ENCODE peak calls at places on chromosomes 6 and 20, in nine cellular contexts. One of them, this sample, is unnamed.

GRCh38 chr20:47789081-47789998 is 4.1 kb upstream of the SULF2 start:
- DNase-seq in activated T-cell treated with anti-CD3 and anti-CD28 coated beads, Interleukin-2, amount 50 U/mL, for 4 hours: no peak
- DNase-seq in effector CD4-positive, alpha-beta T cell: no peak
- DNase-seq in GM04504: peak
- DNase-seq in activated T-helper 2 cell treated with anti-CD3 and anti-CD28 coated beads, Interferon-gamma antibody, Interleukin-2, Interleukin-4, amounts not matched to agents 10 μg/mL and 5 μg/mL and 100 μg/mL, durations not matched to agents 14 hours and 24 hours and 36 hours: no peak
- DNase-seq in left colon: no peak
- DNase-seq in C1 segment of cervical spinal cord: no peak
- DNase-seq in AG04449: no peak
- DNase-seq in sciatic nerve: no peak
- DNase-seq in this sample: no peak

GRCh38 chr6:133568970-133569889 is 319.7 kb upstream of the TCF21 start:
- DNase-seq in activated T-cell treated with anti-CD3 and anti-CD28 coated beads, Interleukin-2, amount 50 U/mL, for 4 hours: peak
- DNase-seq in effector CD4-positive, alpha-beta T cell: no peak
- DNase-seq in GM04504: peak
- DNase-seq in activated T-helper 2 cell treated with anti-CD3 and anti-CD28 coated beads, Interferon-gamma antibody, Interleukin-2, Interleukin-4, amounts not matched to agents 10 μg/mL and 5 μg/mL and 100 μg/mL, durations not matched to agents 14 hours and 24 hours and 36 hours: no peak
- DNase-seq in left colon: no peak
- DNase-seq in C1 segment of cervical spinal cord: no peak
- DNase-seq in AG04449: peak
- DNase-seq in sciatic nerve: peak
- DNase-seq in this sample: peak

GRCh38 chr6:56915832-56916231 is 39.1 kb upstream of the BEND6 start:
- DNase-seq in activated T-cell treated with anti-CD3 and anti-CD28 coated beads, Interleukin-2, amount 50 U/mL, for 4 hours: no peak
- DNase-seq in effector CD4-positive, alpha-beta T cell: no peak
- DNase-seq in GM04504: no peak
- DNase-seq in activated T-helper 2 cell treated with anti-CD3 and anti-CD28 coated beads, Interferon-gamma antibody, Interleukin-2, Interleukin-4, amounts not matched to agents 10 μg/mL and 5 μg/mL and 100 μg/mL, durations not matched to agents 14 hours and 24 hours and 36 hours: no peak
- DNase-seq in left colon: no peak
- DNase-seq in C1 segment of cervical spinal cord: no peak
- DNase-seq in AG04449: no peak
- DNase-seq in sciatic nerve: no peak
- DNase-seq in this sample: no peak

GRCh38 chr20:63135411-63135810 is 80.5 kb downstream of the YTHDF1 start:
- DNase-seq in activated T-cell treated with anti-CD3 and anti-CD28 coated beads, Interleukin-2, amount 50 U/mL, for 4 hours: no peak
- DNase-seq in effector CD4-positive, alpha-beta T cell: no peak
- DNase-seq in GM04504: no peak
- DNase-seq in activated T-helper 2 cell treated with anti-CD3 and anti-CD28 coated beads, Interferon-gamma antibody, Interleukin-2, Interleukin-4, amounts not matched to agents 10 μg/mL and 5 μg/mL and 100 μg/mL, durations not matched to agents 14 hours and 24 hours and 36 hours: no peak
- DNase-seq in left colon: no peak
- DNase-seq in C1 segment of cervical spinal cord: no peak
- DNase-seq in AG04449: no peak
- DNase-seq in sciatic nerve: no peak
- DNase-seq in this sample: no peak

GRCh38 chr6:40922281-40922680 is 116.7 kb downstream of the UNC5CL start:
- DNase-seq in activated T-cell treated with anti-CD3 and anti-CD28 coated beads, Interleukin-2, amount 50 U/mL, for 4 hours: no peak
- DNase-seq in effector CD4-positive, alpha-beta T cell: no peak
- DNase-seq in GM04504: no peak
- DNase-seq in activated T-helper 2 cell treated with anti-CD3 and anti-CD28 coated beads, Interferon-gamma antibody, Interleukin-2, Interleukin-4, amounts not matched to agents 10 μg/mL and 5 μg/mL and 100 μg/mL, durations not matched to agents 14 hours and 24 hours and 36 hours: no peak
- DNase-seq in left colon: no peak
- DNase-seq in C1 segment of cervical spinal cord: no peak
- DNase-seq in AG04449: no peak
- DNase-seq in sciatic nerve: no peak
- DNase-seq in this sample: no peak

GRCh38 chr20:3297096-3297411 is 58.1 kb upstream of the SLC4A11 start:
- DNase-seq in activated T-cell treated with anti-CD3 and anti-CD28 coated beads, Interleukin-2, amount 50 U/mL, for 4 hours: no peak
- DNase-seq in effector CD4-positive, alpha-beta T cell: no peak
- DNase-seq in GM04504: no peak
- DNase-seq in activated T-helper 2 cell treated with anti-CD3 and anti-CD28 coated beads, Interferon-gamma antibody, Interleukin-2, Interleukin-4, amounts not matched to agents 10 μg/mL and 5 μg/mL and 100 μg/mL, durations not matched to agents 14 hours and 24 hours and 36 hours: no peak
- DNase-seq in left colon: no peak
- DNase-seq in C1 segment of cervical spinal cord: no peak
- DNase-seq in AG04449: no peak
- DNase-seq in sciatic nerve: no peak
- DNase-seq in this sample: no peak

GRCh38 chr20:914727-915498 is 1.2 kb downstream of the ANGPT4 start:
- DNase-seq in activated T-cell treated with anti-CD3 and anti-CD28 coated beads, Interleukin-2, amount 50 U/mL, for 4 hours: no peak
- DNase-seq in effector CD4-positive, alpha-beta T cell: no peak
- DNase-seq in GM04504: no peak
- DNase-seq in activated T-helper 2 cell treated with anti-CD3 and anti-CD28 coated beads, Interferon-gamma antibody, Interleukin-2, Interleukin-4, amounts not matched to agents 10 μg/mL and 5 μg/mL and 100 μg/mL, durations not matched to agents 14 hours and 24 hours and 36 hours: no peak
- DNase-seq in left colon: no peak
- DNase-seq in C1 segment of cervical spinal cord: no peak
- DNase-seq in AG04449: no peak
- DNase-seq in sciatic nerve: no peak
- DNase-seq in this sample: no peak

GRCh38 chr6:73695619-73696421 is at the start of gene CD109:
- DNase-seq in activated T-cell treated with anti-CD3 and anti-CD28 coated beads, Interleukin-2, amount 50 U/mL, for 4 hours: peak
- DNase-seq in effector CD4-positive, alpha-beta T cell: peak
- DNase-seq in GM04504: peak
- DNase-seq in activated T-helper 2 cell treated with anti-CD3 and anti-CD28 coated beads, Interferon-gamma antibody, Interleukin-2, Interleukin-4, amounts not matched to agents 10 μg/mL and 5 μg/mL and 100 μg/mL, durations not matched to agents 14 hours and 24 hours and 36 hours: peak
- DNase-seq in left colon: peak
- DNase-seq in C1 segment of cervical spinal cord: peak
- DNase-seq in AG04449: peak
- DNase-seq in sciatic nerve: peak
- DNase-seq in this sample: peak

GRCh38 chr6:43125119-43125518 is 46.0 kb upstream of the SRF start:
- DNase-seq in activated T-cell treated with anti-CD3 and anti-CD28 coated beads, Interleukin-2, amount 50 U/mL, for 4 hours: no peak
- DNase-seq in effector CD4-positive, alpha-beta T cell: no peak
- DNase-seq in GM04504: peak
- DNase-seq in activated T-helper 2 cell treated with anti-CD3 and anti-CD28 coated beads, Interferon-gamma antibody, Interleukin-2, Interleukin-4, amounts not matched to agents 10 μg/mL and 5 μg/mL and 100 μg/mL, durations not matched to agents 14 hours and 24 hours and 36 hours: no peak
- DNase-seq in left colon: no peak
- DNase-seq in C1 segment of cervical spinal cord: no peak
- DNase-seq in AG04449: peak
- DNase-seq in sciatic nerve: no peak
- DNase-seq in this sample: no peak